ENCODE peak calls at places on chromosomes 2 and 18, in seven cellular contexts. X, U, I, E, B, R and O are unnamed samples.

GRCh38 chr2:15808980-15809379 is 131.4 kb upstream of the MYCN start:
- DNase-seq in X (peak; percentile 49), U (no peak), I (no peak), E (no peak), B (peak; percentile 87), R (no peak), O (no peak)

GRCh38 chr18:8375269-8375668 is 234.0 kb upstream of the RAB12 start:
- DNase-seq in X (no peak), U (no peak), I (no peak), E (no peak), B (no peak), R (peak; percentile 73), O (no peak)

GRCh38 chr2:38540580-38541290 is 62.0 kb downstream of the HNRNPLL start:
- DNase-seq in X (no peak), U (no peak), I (no peak), E (no peak), B (no peak), R (no peak), O (no peak)

GRCh38 chr2:105545731-105546622 is 147.1 kb upstream of the FHL2 start:
- DNase-seq in X (peak; percentile 66), U (peak; percentile 62), I (peak; percentile 41), E (peak; percentile 68), B (peak; percentile 71), R (peak; percentile 89), O (peak; percentile 57)

GRCh38 chr2:10242998-10243925 is 59.4 kb upstream of the HPCAL1 start:
- DNase-seq in X (no peak), U (no peak), I (no peak), E (no peak), B (no peak), R (no peak), O (no peak)

GRCh38 chr2:15944325-15945017 is 4.1 kb downstream of the MYCN start:
- DNase-seq in X (no peak), U (no peak), I (no peak), E (no peak), B (no peak), R (peak; percentile 2), O (no peak)

GRCh38 chr2:240298803-240299709 is 136.4 kb upstream of the GPC1 start:
- DNase-seq in X (peak; percentile 23), U (no peak), I (no peak), E (no peak), B (no peak), R (no peak), O (no peak)

GRCh38 chr2:170524828-170525565 is 190.1 kb upstream of the SP5 start:
- DNase-seq in X (no peak), U (peak; percentile 1), I (no peak), E (peak; percentile 55), B (no peak), R (no peak), O (no peak)

GRCh38 chr2:8241317-8241716 is 440.5 kb upstream of the ID2 start:
- DNase-seq in X (peak; percentile 7), U (no peak), I (no peak), E (no peak), B (no peak), R (no peak), O (no peak)

GRCh38 chr2:108271691-108272253 is 16.9 kb upstream of the SULT1C2 start:
- DNase-seq in X (no peak), U (peak; percentile 84), I (no peak), E (peak; percentile 86), B (no peak), R (peak; percentile 95), O (no peak)

GRCh38 chr18:10783941-10784340 is 258.1 kb downstream of the NAPG start:
- DNase-seq in X (no peak), U (no peak), I (no peak), E (no peak), B (no peak), R (no peak), O (no peak)

GRCh38 chr18:59272971-59273935 is at the start of gene RAX:
- DNase-seq in X (peak; percentile 92), U (no peak), I (no peak), E (peak; percentile 13), B (peak; percentile 92), R (no peak), O (peak; percentile 91)

GRCh38 chr2:191105082-191105481 is 45.7 kb downstream of the STAT4 start:
- DNase-seq in X (no peak), U (peak; percentile 33), I (no peak), E (no peak), B (peak; percentile 30), R (peak; percentile 62), O (no peak)

GRCh38 chr2:3492951-3493609 is 26.3 kb downstream of the ADI1 start:
- DNase-seq in X (no peak), U (peak; percentile 96), I (no peak), E (peak; percentile 37), B (no peak), R (peak; percentile 5), O (no peak)

GRCh38 chr2:98472132-98472650 is 27.5 kb downstream of the INPP4A start:
- DNase-seq in X (no peak), U (no peak), I (no peak), E (no peak), B (no peak), R (no peak), O (no peak)

GRCh38 chr2:98469862-98470544 is 25.3 kb downstream of the INPP4A start:
- DNase-seq in X (no peak), U (no peak), I (no peak), E (no peak), B (no peak), R (no peak), O (no peak)

GRCh38 chr2:98472961-98473746 is 28.5 kb downstream of the INPP4A start:
- DNase-seq in X (no peak), U (no peak), I (no peak), E (no peak), B (no peak), R (no peak), O (no peak)

GRCh38 chr2:98470851-98471255 is 26.2 kb downstream of the INPP4A start:
- DNase-seq in X (no peak), U (no peak), I (no peak), E (no peak), B (no peak), R (no peak), O (no peak)

DNA sequence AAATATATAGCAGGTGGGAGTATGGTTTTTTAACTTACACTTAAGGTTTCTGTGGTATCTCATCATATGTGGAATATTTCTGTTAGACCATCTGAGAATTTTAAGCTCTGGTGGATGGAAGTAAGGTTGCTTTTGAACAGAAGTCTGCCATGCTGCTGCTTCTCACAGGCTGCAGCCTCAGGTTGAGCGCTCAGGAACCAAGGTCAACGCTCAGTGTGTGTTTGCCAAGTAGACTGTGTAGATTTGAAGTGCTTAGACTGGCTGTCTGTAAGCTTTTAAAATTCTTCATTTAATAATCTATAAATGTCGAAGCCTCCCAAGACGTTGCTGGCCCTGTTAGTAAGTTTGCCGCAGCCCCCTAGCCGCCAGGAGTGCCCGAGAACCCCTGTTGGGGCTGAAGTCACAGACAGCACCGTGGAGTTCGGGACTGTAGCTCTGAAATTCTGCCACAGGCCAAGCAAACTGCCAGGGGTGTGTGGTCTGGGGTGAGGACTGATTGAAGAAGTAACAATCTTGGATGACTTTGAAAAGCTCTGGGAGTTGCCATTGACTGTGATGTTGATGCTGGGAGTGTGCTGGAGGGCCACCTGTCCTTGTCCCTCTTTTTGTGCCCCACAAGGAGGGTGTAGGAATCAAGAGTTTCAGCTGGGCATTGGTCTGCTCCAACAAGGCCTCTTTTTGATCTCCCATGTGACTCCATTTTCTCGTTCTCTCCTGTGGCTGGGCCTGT is 26.9 kb downstream of the INPP4A start:
- DNase-seq in X (no peak), U (no peak), I (no peak), E (no peak), B (no peak), R (no peak), O (no peak)
- H3K27ac ChIP-seq in X (no peak overlapping the region), U (no peak overlapping the region), I (no peak overlapping the region), E (no peak overlapping the region), B (no peak overlapping the region), R (no peak overlapping the region), O (no peak overlapping the region)

DNA sequence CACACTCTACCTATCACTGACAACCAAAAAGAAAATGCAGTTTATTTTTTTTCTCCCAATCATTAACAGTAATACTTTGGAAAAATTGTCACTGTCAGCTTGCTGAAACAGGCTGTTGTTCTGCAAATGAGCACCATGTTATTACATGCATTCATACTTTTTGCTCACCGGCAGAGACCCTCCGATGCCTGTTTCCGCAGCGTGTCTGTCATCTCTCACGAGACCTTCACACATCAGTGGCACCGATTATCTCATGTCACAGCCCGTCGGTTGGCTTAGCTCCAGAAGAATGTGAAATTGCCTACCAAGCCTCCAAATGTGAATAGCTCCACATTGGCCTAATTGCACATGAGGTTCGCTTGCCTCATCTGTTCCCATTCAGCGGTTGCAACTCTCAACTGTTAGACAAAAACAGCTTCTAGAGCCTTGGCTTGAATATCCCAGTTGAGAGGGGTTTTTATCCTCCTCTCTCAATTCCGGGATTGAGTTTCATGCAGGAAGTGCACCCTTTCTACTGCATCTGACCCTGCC is 233.0 kb downstream of the ACTR3 start:
- DNase-seq in X (no peak), U (no peak), I (no peak), E (no peak), B (no peak), R (no peak), O (no peak)
- H3K18ac ChIP-seq in X (no peak overlapping the region), U (no peak overlapping the region), I (no peak overlapping the region), E (no peak overlapping the region), B (no peak overlapping the region), R (no peak overlapping the region), O (no peak overlapping the region)

GRCh38 chr2:145875011-145875410 is 1355.1 kb upstream of the ZEB2 start:
- DNase-seq in X (no peak), U (no peak), I (no peak), E (no peak), B (no peak), R (no peak), O (no peak)
- H3K27ac ChIP-seq in X (no peak overlapping the region), U (no peak overlapping the region), I (no peak overlapping the region), E (no peak overlapping the region), B (no peak overlapping the region), R (no peak overlapping the region), O (no peak overlapping the region)

DNA sequence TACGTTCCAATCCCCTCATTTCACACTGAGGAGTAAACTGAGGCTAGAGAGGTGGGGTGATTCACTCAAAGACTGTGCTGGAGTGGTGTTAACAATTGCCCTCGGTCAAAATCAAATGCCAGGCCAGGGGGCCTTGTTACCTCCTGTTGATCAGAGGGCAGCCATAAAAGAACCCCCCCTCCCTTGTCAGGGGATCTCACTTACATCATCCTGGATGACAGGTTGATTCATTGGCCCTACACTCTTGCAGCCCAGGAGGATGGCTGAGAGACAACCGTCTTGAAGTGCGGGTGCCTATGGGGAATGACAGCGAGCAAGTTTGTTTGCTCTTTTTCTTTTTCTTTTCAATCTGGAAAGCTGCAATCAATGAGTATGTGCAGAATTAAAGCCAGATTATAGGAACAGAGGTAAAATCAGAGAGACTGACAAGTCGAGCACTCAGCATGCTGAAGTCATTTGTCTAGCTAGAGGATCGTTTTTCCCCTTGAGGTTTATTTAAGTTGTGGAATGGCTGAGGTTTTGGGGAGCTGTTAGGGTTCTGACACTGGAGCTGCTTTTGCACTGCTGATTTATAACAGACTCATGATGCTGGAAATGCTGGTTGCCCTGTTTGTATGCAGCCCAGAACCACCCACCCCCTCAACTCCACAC is 26.4 kb upstream of the NRP2 start:
- DNase-seq in X (no peak), U (no peak), I (no peak), E (no peak), B (no peak), R (no peak), O (no peak)
- H3K18ac ChIP-seq in X (no peak overlapping the region), U (peak overlapping the region; percentile 36), I (no peak overlapping the region), E (no peak overlapping the region), B (no peak overlapping the region), R (no peak overlapping the region), O (no peak overlapping the region)

GRCh38 chr2:60948926-60949579 is 67.7 kb downstream of the REL start:
- DNase-seq in X (no peak), U (peak; percentile 35), I (no peak), E (no peak), B (no peak), R (no peak), O (no peak)
- H3K27ac ChIP-seq in X (no peak overlapping the region), U (no peak overlapping the region), I (no peak overlapping the region), E (no peak overlapping the region), B (no peak overlapping the region), R (no peak overlapping the region), O (no peak overlapping the region)